ENCODE peak calls at places on chromosomes 11 and 22, in nine cellular contexts. O, Y, J, P, W, M, U, V and N are unnamed samples.

GRCh38 chr22:31628969-31629723 is 32.9 kb downstream of the PISD start:
- DNase-seq in U (no peak), M (no peak), P (no peak), O (no peak), J (no peak), W (no peak), V (no peak), Y (no peak), N (no peak)

GRCh38 chr11:127925430-127925829 is 661.9 kb downstream of the ETS1 start:
- DNase-seq in W (no peak), M (no peak), J (no peak), O (no peak), V (no peak), U (no peak), Y (no peak), P (peak), N (no peak)

GRCh38 chr11:26675233-26675928 is 46.5 kb downstream of the SLC5A12 start:
- DNase-seq in Y (no peak), W (no peak), M (no peak), O (no peak), J (no peak), P (no peak), U (no peak), V (no peak), N (no peak)

GRCh38 chr11:64518928-64519327 is 72.1 kb upstream of the SLC22A12 start:
- DNase-seq in W (no peak), O (no peak), V (no peak), U (no peak), J (no peak), Y (no peak), P (no peak), M (no peak), N (no peak)

GRCh38 chr11:64285885-64286800 is 495 bp downstream of the GPR137 start:
- DNase-seq in U (no peak), V (peak), P (no peak), M (no peak), J (peak), Y (no peak), O (no peak), W (no peak), N (no peak)

GRCh38 chr11:77198440-77198849 is 70.4 kb downstream of the MYO7A start:
- DNase-seq in V (peak), P (no peak), W (no peak), Y (no peak), O (no peak), J (no peak), M (peak), U (no peak), N (no peak)

GRCh38 chr11:120327311-120327710 is 2.2 kb downstream of the TLCD5 start:
- DNase-seq in Y (no peak), W (no peak), M (no peak), O (no peak), V (no peak), J (no peak), U (no peak), P (no peak), N (no peak)

GRCh38 chr11:30595929-30596328 is 9.8 kb upstream of the MPPED2 start:
- DNase-seq in V (peak), P (no peak), Y (no peak), M (no peak), U (no peak), W (no peak), J (no peak), O (no peak), N (no peak)

GRCh38 chr22:41919357-41920224 is 4.7 kb upstream of the SHISA8 start:
- DNase-seq in Y (peak), P (peak), M (no peak), U (peak), V (peak), J (no peak), O (no peak), W (no peak), N (no peak)